ENCODE peak calls at places on chromosome 16, in seven cellular contexts. D is A549, U is Peyer's patch, Q is ovary, K is upper lobe of right lung, J is osteoblast, R is thoracic aorta. G is an unnamed sample.

GRCh38 chr16:4700997-4701743 is 7.8 kb downstream of the NUDT16L1 start:
- DNase-seq in D (no peak), U (no peak), Q (no peak), K (no peak), J (peak; percentile 37), R (no peak), G (no peak)

GRCh38 chr16:89573826-89574680 is 1.5 kb upstream of the CPNE7 start:
- DNase-seq in D (no peak), U (no peak), Q (no peak), K (no peak), J (no peak), R (no peak), G (no peak)

GRCh38 chr16:68936729-68937631 is 93.6 kb downstream of the TANGO6 start:
- DNase-seq in D (no peak), U (no peak), Q (no peak), K (no peak), J (peak; percentile 25), R (no peak), G (peak; percentile 47)

GRCh38 chr16:65660390-65660789 is 538.5 kb upstream of the CDH11 start:
- DNase-seq in D (no peak), U (no peak), Q (no peak), K (no peak), J (peak; percentile 73), R (no peak), G (peak; percentile 25)

GRCh38 chr16:75042423-75043174 is 43.8 kb downstream of the ZNRF1 start:
- DNase-seq in D (no peak), U (no peak), Q (no peak), K (no peak), J (no peak), R (no peak), G (no peak)

GRCh38 chr16:11112723-11113348 is 143.2 kb downstream of the SOCS1 start:
- DNase-seq in D (no peak), U (no peak), Q (no peak), K (no peak), J (no peak), R (no peak), G (no peak)

GRCh38 chr16:71758293-71758760 is 33.8 kb upstream of the PHLPP2 start:
- DNase-seq in D (no peak), U (no peak), Q (no peak), K (no peak), J (no peak), R (no peak), G (peak; percentile 76)

GRCh38 chr16:60110531-60110930 is 1376.4 kb upstream of the GOT2 start:
- DNase-seq in D (no peak), U (no peak), Q (no peak), K (no peak), J (no peak), R (no peak), G (no peak)

GRCh38 chr16:35176449-35176848 is 1717.0 kb downstream of the TP53TG3F start:
- DNase-seq in D (no peak), U (peak; percentile 22), Q (no peak), K (no peak), J (no peak), R (no peak), G (no peak)

GRCh38 chr16:56965149-56965938 is 3.6 kb downstream of the CETP start:
- DNase-seq in D (no peak), U (no peak), Q (no peak), K (no peak), J (no peak), R (no peak), G (no peak)

GRCh38 chr16:74297296-74297665 is 667 bp downstream of the PSMD7 start:
- DNase-seq in D (peak; percentile 61), U (peak; percentile 50), Q (peak; percentile 27), K (no peak), J (no peak), R (peak; percentile 16), G (peak; percentile 20)

DNA sequence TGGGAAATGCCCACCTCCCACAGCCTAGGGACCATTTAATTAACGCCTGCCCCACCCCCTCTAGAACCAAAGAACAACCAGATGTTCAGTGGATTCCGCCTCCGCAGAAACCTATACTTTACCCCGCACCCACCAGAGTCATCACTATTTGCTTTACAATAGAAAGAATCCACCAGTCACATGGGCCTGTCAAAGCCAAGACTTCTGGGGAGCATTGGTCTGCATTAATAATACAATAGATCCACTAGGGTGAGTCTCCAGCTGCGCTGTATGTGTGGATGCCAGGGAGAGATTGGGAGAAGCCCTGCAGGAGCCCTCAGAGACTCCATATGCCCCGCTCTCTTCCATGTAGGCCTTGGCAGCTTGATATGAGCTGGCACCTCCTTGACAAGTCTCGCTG is 31.3 kb downstream of the CLEC19A start:
- DNase-seq in D (no peak), U (no peak), Q (no peak), K (no peak), J (no peak), R (no peak), G (no peak)
- H3K27ac ChIP-seq in D (no peak overlapping the region), U (no peak overlapping the region), Q (no peak overlapping the region), K (no peak overlapping the region), J (no peak overlapping the region), R (no peak overlapping the region), G (no peak overlapping the region)

GRCh38 chr16:31456988-31457360 is 2.3 kb upstream of the ARMC5 start:
- DNase-seq in D (no peak), U (no peak), Q (no peak), K (peak; percentile 35), J (no peak), R (no peak), G (no peak)
- H3K4me1 ChIP-seq in D (peaks cover 61% of the 10 kb centered on the region), U (peaks cover 9% of the 10 kb centered on the region), Q (peaks cover 27% of the 10 kb centered on the region), K (peaks cover 63% of the 10 kb centered on the region), J (peaks cover 60% of the 10 kb centered on the region), R (peaks cover 71% of the 10 kb centered on the region), G (peaks cover 32% of the 10 kb centered on the region)

GRCh38 chr16:17224350-17224749 is 246.4 kb downstream of the XYLT1 start:
- DNase-seq in D (no peak), U (no peak), Q (no peak), K (no peak), J (no peak), R (no peak), G (no peak)
- TF ChIP-seq CTCF in D (no peak), U (no peak), Q (no peak), K (no peak), J (no peak), R (no peak), G (no peak)

DNA sequence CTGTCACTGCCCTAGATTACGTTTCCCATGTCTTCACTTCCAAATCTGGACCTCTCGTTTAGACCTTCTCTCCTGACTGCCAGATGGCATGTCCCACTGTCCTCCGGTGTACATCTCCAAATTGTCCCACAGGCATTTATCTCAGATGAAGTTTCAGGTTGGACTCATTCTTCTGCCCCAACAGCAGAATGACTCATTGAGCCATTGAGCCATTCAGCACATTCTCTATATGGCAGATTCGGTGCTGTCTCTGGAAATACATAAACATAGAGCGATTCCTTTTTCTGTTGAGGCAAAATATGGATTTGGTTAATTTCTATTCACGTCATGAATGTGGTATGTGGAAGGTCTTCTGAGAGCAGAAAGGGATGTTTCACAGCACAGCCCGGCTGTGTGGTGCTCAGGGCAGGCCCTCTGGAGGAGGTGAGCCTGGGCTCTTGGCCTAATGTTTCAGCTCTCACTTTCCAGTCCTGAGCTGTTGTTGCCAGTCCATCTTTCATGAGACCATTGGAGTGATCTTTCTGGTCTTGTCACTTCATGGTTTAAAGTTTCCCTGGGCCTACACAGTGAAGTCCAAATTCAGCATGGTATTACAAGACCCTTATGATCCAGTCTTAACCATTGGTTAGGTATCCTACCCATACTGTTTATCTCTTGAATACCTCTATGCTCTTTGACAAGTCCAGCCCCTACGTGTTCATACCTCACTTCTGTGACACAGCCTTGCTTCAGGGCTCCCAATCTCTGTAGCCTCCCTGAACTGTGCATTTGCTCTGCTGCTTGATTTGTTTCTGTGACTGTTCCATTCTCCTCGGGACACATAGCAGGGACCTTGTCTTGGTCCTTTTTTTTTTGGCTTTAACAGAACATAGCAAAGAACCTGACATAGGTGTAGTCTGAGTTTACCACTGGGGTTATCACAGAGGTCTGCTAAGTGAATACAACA is 15.9 kb downstream of the HAPSTR1 start:
- DNase-seq in D (no peak), U (no peak), Q (no peak), K (no peak), J (peak; percentile 35), R (no peak), G (no peak)
- H3K27ac ChIP-seq in D (no peak overlapping the region), U (no peak overlapping the region), Q (no peak overlapping the region), K (no peak overlapping the region), J (peak overlapping the region; percentile 54), R (no peak overlapping the region), G (no peak overlapping the region)

DNA sequence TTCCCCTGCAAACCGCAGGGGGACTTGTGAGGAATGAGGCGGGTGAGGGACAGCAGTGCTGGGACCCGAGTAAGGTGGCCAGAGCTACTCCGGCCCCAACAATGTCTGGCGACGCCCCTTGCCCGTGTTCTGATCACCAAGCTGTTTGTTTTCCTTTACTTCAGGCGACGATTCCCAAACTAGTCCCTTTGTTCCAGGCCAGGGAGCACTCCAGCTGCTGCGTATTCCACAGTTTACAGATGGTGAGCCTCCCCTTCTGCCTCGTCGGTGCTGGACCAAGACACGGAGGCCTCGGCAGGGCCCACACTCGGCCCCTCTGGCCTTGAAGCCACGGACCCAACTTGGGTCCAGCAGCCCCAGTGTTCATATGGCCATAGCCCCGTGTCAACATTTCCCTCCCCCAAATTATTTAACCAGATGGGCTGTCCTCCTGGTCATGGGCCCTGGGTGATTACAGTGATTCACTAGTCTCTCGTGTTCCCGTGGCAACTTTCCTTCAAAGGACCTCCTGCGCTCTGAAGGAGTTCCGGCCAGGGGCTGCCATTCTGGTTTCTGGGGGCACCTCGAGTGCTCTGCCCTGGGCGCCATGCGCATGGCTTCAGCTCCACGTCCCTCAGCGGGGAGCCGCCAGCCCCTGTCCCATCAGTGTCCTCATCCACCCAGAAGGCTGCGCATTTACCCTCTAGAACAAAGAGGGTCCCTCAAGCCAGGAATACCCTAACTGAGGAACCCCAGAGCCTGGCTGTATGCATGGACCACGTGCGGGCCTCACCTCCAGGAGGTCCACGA is 24.8 kb upstream of the MTSS2 start:
- DNase-seq in D (no peak), U (no peak), Q (no peak), K (no peak), J (no peak), R (no peak), G (no peak)
- H3K4me1 ChIP-seq in D (peaks cover 65% of the 10 kb centered on the region), U (no peaks in the 10 kb centered on the region), Q (peaks cover 24% of the 10 kb centered on the region), K (peaks cover 32% of the 10 kb centered on the region), J (peaks cover 46% of the 10 kb centered on the region), R (peaks cover 49% of the 10 kb centered on the region), G (peaks cover 59% of the 10 kb centered on the region)

DNA sequence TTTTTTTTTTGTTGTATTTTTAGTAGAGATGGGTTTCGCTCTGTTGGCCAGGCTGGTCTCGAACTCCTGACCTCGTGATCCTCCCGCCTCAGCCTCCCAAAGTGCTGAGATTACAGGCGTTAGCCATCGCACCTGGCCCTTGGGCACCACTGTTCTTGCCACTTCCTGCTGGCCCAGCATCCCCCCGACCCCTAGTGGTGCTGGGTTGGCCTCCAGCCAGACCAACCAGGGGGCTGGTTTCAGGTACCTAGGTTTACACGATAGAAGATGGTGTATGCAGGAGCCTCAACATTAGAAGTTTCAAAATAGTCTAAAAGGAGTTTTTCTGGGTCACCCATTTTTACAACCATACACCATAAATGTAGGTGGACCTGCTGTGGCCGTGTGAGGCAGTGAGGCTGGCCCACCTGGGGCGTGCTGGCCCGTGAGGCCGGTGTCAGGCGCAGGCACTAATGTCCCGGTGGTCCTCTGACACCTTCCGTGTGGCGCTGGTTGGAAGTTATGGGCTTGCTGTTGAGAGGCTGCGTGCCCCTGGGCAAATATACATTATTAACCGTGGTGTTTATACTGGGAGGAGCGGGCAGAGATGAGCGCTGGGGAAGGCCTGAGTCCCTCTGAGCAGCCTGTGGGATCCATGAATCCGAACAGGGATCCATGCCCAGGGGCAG is 43.5 kb downstream of the CFAP20 start:
- DNase-seq in D (no peak), U (no peak), Q (no peak), K (no peak), J (no peak), R (no peak), G (no peak)
- TF ChIP-seq CTCF in D (no peak), U (no peak), Q (no peak), K (no peak), J (no peak), R (no peak), G (no peak)

GRCh38 chr16:15609286-15609649 is 33.7 kb downstream of the MARF1 start:
- DNase-seq in D (no peak), U (no peak), Q (no peak), K (no peak), J (no peak), R (no peak), G (peak; percentile 18)
- H3K27ac ChIP-seq in D (no peak overlapping the region), U (no peak overlapping the region), Q (no peak overlapping the region), K (no peak overlapping the region), J (no peak overlapping the region), R (no peak overlapping the region), G (no peak overlapping the region)